ENCODE peak calls at places on chromosomes 1 and 21, in four cellular contexts. One of them, this sample, is unnamed.

GRCh38 chr1:53500184-53501064 is 41.2 kb downstream of the DMRTB1 start:
- DNase-seq in H1: no peak
- DNase-seq in H9: no peak
- DNase-seq in IMR-90: no peak
- DNase-seq in this sample: no peak

GRCh38 chr1:45084562-45084961 is 72.5 kb downstream of the UROD start:
- DNase-seq in H9: no peak
- DNase-seq in IMR-90: no peak
- DNase-seq in H1: no peak
- DNase-seq in this sample: no peak

GRCh38 chr1:156797212-156797871 is 19.3 kb downstream of the SH2D2A start:
- DNase-seq in H9: peak
- DNase-seq in IMR-90: peak
- DNase-seq in H1: no peak
- DNase-seq in this sample: peak

GRCh38 chr1:115246526-115246925 is 91.5 kb downstream of the NGF start:
- DNase-seq in IMR-90: peak
- DNase-seq in H1: no peak
- DNase-seq in H9: no peak
- DNase-seq in this sample: no peak

GRCh38 chr1:225883616-225884265 is 1.6 kb upstream of the TMEM63A start:
- DNase-seq in IMR-90: no peak
- DNase-seq in H9: no peak
- DNase-seq in H1: no peak
- DNase-seq in this sample: no peak

GRCh38 chr21:43359081-43359822 is 67.7 kb downstream of the SIK1 start:
- DNase-seq in H1: no peak
- DNase-seq in H9: no peak
- DNase-seq in IMR-90: no peak
- DNase-seq in this sample: no peak

GRCh38 chr1:222600274-222600673 is 10.5 kb upstream of the TAF1A start:
- DNase-seq in H1: no peak
- DNase-seq in H9: no peak
- DNase-seq in IMR-90: no peak
- DNase-seq in this sample: no peak

GRCh38 chr1:55700359-55701130 is 485.4 kb upstream of the USP24 start:
- DNase-seq in H9: no peak
- DNase-seq in IMR-90: peak
- DNase-seq in H1: no peak
- DNase-seq in this sample: no peak

GRCh38 chr1:65471901-65472332 is 51.4 kb downstream of the LEPR start:
- DNase-seq in IMR-90: no peak
- DNase-seq in H9: no peak
- DNase-seq in H1: no peak
- DNase-seq in this sample: no peak

GRCh38 chr1:209912306-209912705 is 25.7 kb upstream of the SYT14 start:
- DNase-seq in H1: no peak
- DNase-seq in IMR-90: no peak
- DNase-seq in H9: no peak
- DNase-seq in this sample: no peak

GRCh38 chr21:28385845-28386244 is 606.8 kb downstream of the LTN1 start:
- DNase-seq in IMR-90: no peak
- DNase-seq in H9: no peak
- DNase-seq in H1: no peak
- DNase-seq in this sample: no peak

GRCh38 chr1:165288301-165289120 is 68.0 kb downstream of the LMX1A start:
- DNase-seq in H1: no peak
- DNase-seq in H9: no peak
- DNase-seq in IMR-90: no peak
- DNase-seq in this sample: peak
- H2BK5ac ChIP-seq in H1: no peak
- H2BK5ac ChIP-seq in H9: no peak
- H2BK5ac ChIP-seq in IMR-90: no peak
- H2BK5ac ChIP-seq in this sample: no peak

GRCh38 chr1:60621524-60621923 is 460.8 kb upstream of the NFIA start:
- DNase-seq in IMR-90: no peak
- DNase-seq in H1: no peak
- DNase-seq in H9: no peak
- DNase-seq in this sample: no peak
- H3K56ac ChIP-seq in IMR-90: no peak
- H3K56ac ChIP-seq in H1: no peak
- H3K56ac ChIP-seq in H9: no peak
- H3K56ac ChIP-seq in this sample: no peak

GRCh38 chr1:3279182-3279470 is 175.3 kb upstream of the ARHGEF16 start:
- DNase-seq in H9: no peak
- DNase-seq in IMR-90: no peak
- DNase-seq in H1: no peak
- DNase-seq in this sample: no peak
- H2BK5ac ChIP-seq in H9: no peak
- H2BK5ac ChIP-seq in IMR-90: no peak
- H2BK5ac ChIP-seq in H1: no peak
- H2BK5ac ChIP-seq in this sample: no peak

GRCh38 chr1:116921937-116922336 is 12.2 kb downstream of the PTGFRN start:
- DNase-seq in H1: no peak
- DNase-seq in H9: no peak
- DNase-seq in IMR-90: no peak
- DNase-seq in this sample: no peak

GRCh38 chr1:116921301-116921885 is 11.7 kb downstream of the PTGFRN start:
- DNase-seq in IMR-90: no peak
- DNase-seq in H9: no peak
- DNase-seq in H1: no peak
- DNase-seq in this sample: no peak

GRCh38 chr1:116919802-116920201 is 10.1 kb downstream of the PTGFRN start:
- DNase-seq in IMR-90: no peak
- DNase-seq in H1: no peak
- DNase-seq in H9: no peak
- DNase-seq in this sample: peak

GRCh38 chr1:116918714-116919357 is 9.1 kb downstream of the PTGFRN start:
- DNase-seq in H1: no peak
- DNase-seq in H9: no peak
- DNase-seq in IMR-90: no peak
- DNase-seq in this sample: peak

GRCh38 chr1:116920211-116920610 is 10.5 kb downstream of the PTGFRN start:
- DNase-seq in IMR-90: no peak
- DNase-seq in H9: no peak
- DNase-seq in H1: no peak
- DNase-seq in this sample: no peak
- H3K56ac ChIP-seq in IMR-90: no peak
- H3K56ac ChIP-seq in H9: no peak
- H3K56ac ChIP-seq in H1: no peak
- H3K56ac ChIP-seq in this sample: peak

GRCh38 chr1:2545754-2546514 is 10.2 kb upstream of the TNFRSF14 start:
- DNase-seq in H1: peak
- DNase-seq in H9: peak
- DNase-seq in IMR-90: peak
- DNase-seq in this sample: peak
- H2BK5ac ChIP-seq in H1: peak
- H2BK5ac ChIP-seq in H9: no peak
- H2BK5ac ChIP-seq in IMR-90: peak
- H2BK5ac ChIP-seq in this sample: no peak

GRCh38 chr1:15737324-15738319 is 1.6 kb downstream of the SLC25A34 start:
- DNase-seq in H9: no peak
- DNase-seq in IMR-90: no peak
- DNase-seq in H1: no peak
- DNase-seq in this sample: no peak

GRCh38 chr1:15738416-15739113 is 2.5 kb downstream of the SLC25A34 start:
- DNase-seq in H1: no peak
- DNase-seq in H9: no peak
- DNase-seq in IMR-90: no peak
- DNase-seq in this sample: no peak

GRCh38 chr1:15735304-15736034 is 589 bp upstream of the SLC25A34 start:
- DNase-seq in H1: no peak
- DNase-seq in IMR-90: no peak
- DNase-seq in H9: no peak
- DNase-seq in this sample: no peak

GRCh38 chr1:15736035-15736665 is at the start of gene SLC25A34:
- DNase-seq in H9: no peak
- DNase-seq in IMR-90: no peak
- DNase-seq in H1: no peak
- DNase-seq in this sample: no peak

GRCh38 chr1:15736666-15737229 is 690 bp downstream of the SLC25A34 start:
- DNase-seq in H9: no peak
- DNase-seq in IMR-90: no peak
- DNase-seq in H1: no peak
- DNase-seq in this sample: no peak
- H3K56ac ChIP-seq in H9: no peak
- H3K56ac ChIP-seq in IMR-90: no peak
- H3K56ac ChIP-seq in H1: no peak
- H3K56ac ChIP-seq in this sample: no peak

GRCh38 chr1:207049054-207049453 is 2.0 kb downstream of the YOD1 start:
- DNase-seq in IMR-90: no peak
- DNase-seq in H1: no peak
- DNase-seq in H9: no peak
- DNase-seq in this sample: no peak

GRCh38 chr1:207049514-207049913 is 1.5 kb downstream of the YOD1 start:
- DNase-seq in H9: no peak
- DNase-seq in H1: no peak
- DNase-seq in IMR-90: no peak
- DNase-seq in this sample: no peak

GRCh38 chr1:207050428-207050767 is 610 bp downstream of the YOD1 start:
- DNase-seq in H9: no peak
- DNase-seq in H1: no peak
- DNase-seq in IMR-90: no peak
- DNase-seq in this sample: no peak

GRCh38 chr1:207050768-207051614 is at the start of gene YOD1:
- DNase-seq in H9: peak
- DNase-seq in IMR-90: peak
- DNase-seq in H1: peak
- DNase-seq in this sample: peak

GRCh38 chr1:207049974-207050391 is 1.0 kb downstream of the YOD1 start:
- DNase-seq in IMR-90: peak
- DNase-seq in H1: no peak
- DNase-seq in H9: no peak
- DNase-seq in this sample: peak
- H2BK5ac ChIP-seq in IMR-90: peak
- H2BK5ac ChIP-seq in H1: peak
- H2BK5ac ChIP-seq in H9: no peak
- H2BK5ac ChIP-seq in this sample: no peak

DNA sequence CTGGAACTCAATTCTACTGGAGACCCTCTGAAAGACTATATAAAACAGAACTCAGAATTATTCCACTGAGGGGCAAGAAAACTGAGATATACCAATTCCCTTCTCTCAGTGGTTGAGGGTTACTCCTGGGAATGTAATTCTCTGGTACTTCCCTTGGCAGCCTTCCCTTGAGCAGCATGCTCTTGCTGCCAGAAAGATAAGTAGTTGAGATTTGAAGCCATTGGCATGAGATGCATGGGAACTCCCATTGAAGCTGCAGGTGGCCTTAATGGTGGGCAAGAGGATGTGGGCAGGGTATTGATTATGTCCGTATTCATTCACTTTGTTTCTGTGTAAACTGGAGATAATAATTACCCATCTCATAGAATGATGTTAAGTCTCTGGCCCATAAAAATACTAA is 28.6 kb upstream of the C1orf185 start:
- DNase-seq in H1: no peak
- DNase-seq in IMR-90: no peak
- DNase-seq in H9: no peak
- DNase-seq in this sample: no peak
- H3K56ac ChIP-seq in H1: no peak
- H3K56ac ChIP-seq in IMR-90: no peak
- H3K56ac ChIP-seq in H9: no peak
- H3K56ac ChIP-seq in this sample: no peak